ENCODE peak calls at places on chromosome 11, in seven cellular contexts. L is ecto neural progenitor cell; B is A549; F is left ventricle myocardium inferior; K is small intestine; H is natural killer cell treated with Interleukin-12 subunit alpha and Interleukin-12 subunit beta and Interleukin-15 and Interleukin-18, amount 100 ng/mL, for 72 hours; G is D341Med. I is an unnamed sample.

GRCh38 chr11:35515224-35515623 is 10.2 kb downstream of the PAMR1 start:
- DNase-seq in F (no peak), G (no peak), H (no peak), B (no peak), K (no peak), L (no peak), I (no peak)

GRCh38 chr11:73237471-73238290 is 19.6 kb downstream of the P2RY2 start:
- DNase-seq in G (no peak), L (no peak), B (no peak), K (no peak), F (no peak), H (peak; percentile 51), I (no peak)

GRCh38 chr11:30821438-30821965 is 235.3 kb upstream of the MPPED2 start:
- DNase-seq in G (no peak), H (no peak), B (no peak), K (no peak), F (no peak), L (no peak), I (no peak)

GRCh38 chr11:114070464-114071139 is 11.1 kb downstream of the ZBTB16 start:
- DNase-seq in G (no peak), F (no peak), L (no peak), K (no peak), H (no peak), B (no peak), I (no peak)

GRCh38 chr11:27041141-27041869 is 690 bp downstream of the BBOX1 start:
- DNase-seq in G (peak; percentile 48), H (no peak), F (no peak), L (no peak), K (no peak), B (no peak), I (no peak)

GRCh38 chr11:32489464-32489863 is 54.1 kb upstream of the WT1 start:
- DNase-seq in G (no peak), H (no peak), B (no peak), F (no peak), K (no peak), L (no peak), I (no peak)

GRCh38 chr11:117145393-117145761 is 1.3 kb downstream of the PAFAH1B2 start:
- DNase-seq in H (no peak), F (no peak), K (no peak), G (peak; percentile 47), L (no peak), B (peak; percentile 58), I (no peak)

GRCh38 chr11:40722179-40722795 is 737.2 kb downstream of the LRRC4C start:
- DNase-seq in H (no peak), F (no peak), L (peak; percentile 61), G (no peak), B (peak; percentile 2), K (peak; percentile 6), I (no peak)

GRCh38 chr11:78742430-78742829 is 167.8 kb upstream of the NARS2 start:
- DNase-seq in L (no peak), H (no peak), G (no peak), K (peak; percentile 90), B (no peak), F (peak; percentile 69), I (peak; percentile 96)

GRCh38 chr11:117296881-117297280 is 5.7 kb downstream of the BACE1-AS start:
- DNase-seq in B (no peak), G (no peak), L (no peak), H (no peak), K (no peak), F (no peak), I (no peak)

GRCh38 chr11:57515332-57516060 is at the start of gene SLC43A1:
- DNase-seq in G (peak; percentile 71), H (no peak), F (peak; percentile 71), K (peak; percentile 14), L (peak; percentile 67), B (peak; percentile 65), I (peak; percentile 19)

GRCh38 chr11:66739983-66740382 is 11.0 kb upstream of the SPTBN2 start:
- DNase-seq in G (no peak), L (no peak), B (no peak), K (no peak), F (no peak), H (no peak), I (no peak)

GRCh38 chr11:15665368-15665871 is 550.7 kb downstream of the INSC start:
- DNase-seq in B (no peak), K (peak; percentile 91), L (no peak), H (no peak), G (no peak), F (no peak), I (no peak)

GRCh38 chr11:77409046-77409445 is 64.8 kb downstream of the PAK1 start:
- DNase-seq in L (no peak), H (no peak), G (no peak), F (no peak), B (no peak), K (no peak), I (no peak)

GRCh38 chr11:122984186-122985011 is 2.8 kb upstream of the BSX start:
- DNase-seq in H (no peak), L (peak; percentile 69), F (no peak), K (no peak), G (peak; percentile 55), B (no peak), I (no peak)

GRCh38 chr11:102390667-102391449 is 43.8 kb downstream of the BIRC2 start:
- DNase-seq in G (peak; percentile 69), B (peak; percentile 24), F (peak; percentile 43), L (peak; percentile 70), K (peak; percentile 67), H (peak; percentile 75), I (peak; percentile 67)

GRCh38 chr11:7893792-7894191 is 37.3 kb downstream of the OR10A6 start:
- DNase-seq in H (no peak), F (no peak), B (no peak), K (peak; percentile 88), L (no peak), G (no peak), I (no peak)

GRCh38 chr11:69642549-69642912 is 1.6 kb downstream of the CCND1 start:
- DNase-seq in H (peak; percentile 58), G (no peak), B (no peak), L (peak; percentile 62), F (peak; percentile 38), K (peak; percentile 61), I (no peak)

GRCh38 chr11:94183886-94184264 is 55.2 kb downstream of the PANX1 start:
- DNase-seq in K (no peak), F (peak; percentile 64), H (peak; percentile 61), L (peak; percentile 82), G (peak; percentile 73), B (peak; percentile 30), I (peak; percentile 32)

GRCh38 chr11:122343247-122343646 is 227.2 kb upstream of the BLID start:
- DNase-seq in K (no peak), F (no peak), B (no peak), G (no peak), H (no peak), L (no peak), I (no peak)

GRCh38 chr11:124069429-124070401 is 28.6 kb upstream of the OR10G7 start:
- DNase-seq in F (no peak), L (peak; percentile 79), K (peak; percentile 59), B (no peak), H (no peak), G (peak; percentile 69), I (no peak)

GRCh38 chr11:6099577-6099976 is 7.9 kb upstream of the OR56B4 start:
- DNase-seq in K (no peak), F (no peak), H (no peak), B (no peak), G (no peak), L (no peak), I (no peak)

GRCh38 chr11:134338068-134338467 is 6.3 kb downstream of the GLB1L2 start:
- DNase-seq in H (no peak), K (no peak), B (no peak), G (no peak), F (no peak), L (no peak), I (no peak)

GRCh38 chr11:8339592-8340022 is 75.9 kb upstream of the LMO1 start:
- DNase-seq in G (no peak), K (no peak), L (peak; percentile 60), H (no peak), B (no peak), F (no peak), I (no peak)

GRCh38 chr11:1767399-1768140 is 3.8 kb upstream of the CTSD start:
- DNase-seq in L (no peak), B (no peak), K (no peak), H (peak; percentile 26), G (no peak), F (no peak), I (no peak)

GRCh38 chr11:75406338-75406777 is 7.0 kb downstream of the RPS3 start:
- DNase-seq in B (no peak), L (no peak), G (peak; percentile 63), K (no peak), F (no peak), H (no peak), I (no peak)

I was measured in NCI-H446.